ENCODE peak calls at places on chromosomes 7 and 10, in eight cellular contexts. U is IMR-90; G is HCT116; B is naive thymus-derived CD4-positive, alpha-beta T cell; H is gastrocnemius medialis; W is left lung; E is upper lobe of right lung; F is RWPE2. Y is an unnamed sample. For H3K36me3, the result is how much of the 10 kb centered on the place peaks cover.

GRCh38 chr10:71484352-71484751 is 87.6 kb downstream of the CDH23 start:
- ATAC-seq in U (no peak), W (no peak), F (no peak), G (no peak), H (no peak), B (no peak), E (no peak), Y (no peak)

GRCh38 chr10:28873540-28873939 is 196.2 kb downstream of the BAMBI start:
- ATAC-seq in G (no peak), E (no peak), U (no peak), B (no peak), H (no peak), W (no peak), F (no peak), Y (no peak)

GRCh38 chr7:100171840-100172239 is 3.4 kb upstream of the GAL3ST4 start:
- ATAC-seq in U (no peak), H (no peak), W (no peak), E (no peak), B (peak), G (no peak), F (no peak), Y (no peak)

GRCh38 chr10:56836659-56837058 is 475.6 kb upstream of the ZWINT start:
- ATAC-seq in U (no peak), G (no peak), H (no peak), B (no peak), W (no peak), E (no peak), F (no peak), Y (no peak)

GRCh38 chr10:101236376-101237079 is 7.3 kb upstream of the LBX1 start:
- ATAC-seq in H (no peak), F (peak), U (peak), G (no peak), E (no peak), W (no peak), B (no peak), Y (no peak)

GRCh38 chr10:6400331-6400730 is 179.7 kb downstream of the PRKCQ start:
- ATAC-seq in G (no peak), U (no peak), W (peak), E (peak), H (no peak), B (peak), F (no peak), Y (no peak)

GRCh38 chr10:71554671-71555070 is 158.0 kb downstream of the CDH23 start:
- ATAC-seq in U (no peak), G (no peak), E (peak), W (peak), B (peak), H (no peak), F (no peak), Y (no peak)

GRCh38 chr7:45159296-45159695 is 1.7 kb downstream of the RAMP3 start:
- ATAC-seq in G (no peak), H (no peak), F (no peak), U (no peak), E (no peak), B (no peak), W (no peak), Y (no peak)

GRCh38 chr10:104334965-104335650 is 3.2 kb downstream of the ITPRIP start:
- ATAC-seq in W (no peak), H (no peak), F (no peak), U (no peak), G (no peak), B (no peak), E (no peak), Y (no peak)

DNA sequence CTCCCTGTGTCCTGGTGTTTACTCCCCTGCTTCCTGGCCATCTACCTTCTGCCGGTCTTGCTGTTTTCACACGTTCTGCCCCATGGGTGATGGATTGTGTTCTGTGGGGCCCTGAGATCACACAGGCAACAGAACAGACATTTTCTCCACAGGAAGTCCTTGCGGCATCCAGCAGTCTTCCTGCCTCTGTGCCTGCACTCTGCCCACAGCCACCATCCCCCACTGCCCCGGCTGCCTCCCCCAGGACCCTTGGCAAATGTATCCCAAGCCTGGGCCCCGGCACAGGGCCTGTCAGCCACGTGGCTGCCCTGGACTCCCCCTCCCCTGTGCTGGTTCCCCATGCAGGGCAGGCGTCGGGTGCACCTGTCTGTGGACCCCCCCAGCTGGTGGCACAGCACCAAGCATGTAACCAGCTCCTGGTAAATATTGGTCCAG is 184.2 kb downstream of the WDR37 start:
- ATAC-seq in E (no peak), G (no peak), B (no peak), W (no peak), U (no peak), H (no peak), F (peak), Y (no peak)
- H3K27ac ChIP-seq in E (no peak), G (no peak), B (peak), W (no peak), U (no peak), H (no peak), F (no peak), Y (no peak)

DNA sequence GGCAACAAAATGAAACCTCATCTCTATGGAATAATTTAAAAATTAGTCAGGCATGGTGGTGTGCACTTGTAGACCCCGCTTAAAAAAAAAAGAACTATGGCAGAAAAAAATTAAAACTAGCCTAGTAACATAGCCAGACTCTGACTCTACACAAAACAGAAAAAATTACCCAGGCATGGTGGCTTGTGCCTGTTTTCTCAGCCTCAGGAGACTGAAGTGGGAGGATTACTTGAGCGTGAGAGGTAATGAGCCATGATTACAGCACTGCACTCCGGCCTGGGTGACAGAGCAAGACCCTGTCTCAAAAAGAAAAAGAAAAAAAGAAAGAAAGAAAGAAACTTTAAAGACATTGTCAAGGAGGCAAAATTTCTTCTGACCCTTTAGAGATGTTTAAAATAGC is 109.0 kb upstream of the TMEM106B start:
- ATAC-seq in G (no peak), U (no peak), B (no peak), E (no peak), H (no peak), F (no peak), W (no peak), Y (no peak)
- H3K36me3 ChIP-seq in G (under half), U (under half), B (under half), E (under half), H (under half), F (under half), W (under half), Y (under half)

GRCh38 chr7:5777932-5778331 is 3.5 kb downstream of the RNF216 start:
- ATAC-seq in B (no peak), W (no peak), G (no peak), E (no peak), F (no peak), H (no peak), U (no peak), Y (no peak)

GRCh38 chr7:5774790-5775189 is 6.7 kb downstream of the RNF216 start:
- ATAC-seq in F (no peak), G (no peak), E (no peak), H (peak), W (no peak), B (no peak), U (no peak), Y (no peak)

GRCh38 chr7:5773661-5774086 is 7.8 kb downstream of the RNF216 start:
- ATAC-seq in W (peak), G (peak), F (peak), B (no peak), H (no peak), E (no peak), U (peak), Y (peak)

GRCh38 chr7:5776894-5777645 is 4.4 kb downstream of the RNF216 start:
- ATAC-seq in W (no peak), G (no peak), U (no peak), E (no peak), B (no peak), F (no peak), H (no peak), Y (no peak)

DNA sequence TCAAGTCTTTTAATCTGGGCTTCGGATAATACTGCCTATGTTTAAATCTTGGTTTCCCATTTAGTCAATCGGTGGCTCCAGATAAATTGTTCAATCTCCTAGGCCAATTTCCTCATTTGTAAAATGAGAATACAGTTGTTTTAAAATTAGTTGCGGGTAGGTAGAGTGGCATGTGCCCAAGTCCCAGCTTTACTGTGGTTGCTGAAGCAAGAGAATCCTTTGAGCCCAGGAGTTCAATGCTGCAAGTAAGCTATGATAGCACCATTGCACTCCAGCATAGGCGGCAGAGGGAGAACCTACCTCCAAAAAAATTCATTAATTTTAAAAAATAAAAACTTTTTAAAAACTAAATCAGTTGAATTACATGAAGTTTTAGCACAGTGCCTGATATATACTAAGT is 7.3 kb downstream of the RNF216 start:
- ATAC-seq in H (no peak), E (no peak), G (peak), U (peak), B (no peak), W (no peak), F (peak), Y (no peak)
- H3K27ac ChIP-seq in H (no peak), E (peak), G (peak), U (peak), B (no peak), W (no peak), F (peak), Y (no peak)

GRCh38 chr10:69384320-69384719 is 32.4 kb downstream of the TACR2 start:
- ATAC-seq in E (no peak), H (no peak), U (no peak), B (no peak), F (no peak), G (no peak), W (no peak), Y (no peak)
- H3K36me3 ChIP-seq in E (half or more), H (under half), U (under half), B (half or more), F (half or more), G (under half), W (half or more), Y (under half)

DNA sequence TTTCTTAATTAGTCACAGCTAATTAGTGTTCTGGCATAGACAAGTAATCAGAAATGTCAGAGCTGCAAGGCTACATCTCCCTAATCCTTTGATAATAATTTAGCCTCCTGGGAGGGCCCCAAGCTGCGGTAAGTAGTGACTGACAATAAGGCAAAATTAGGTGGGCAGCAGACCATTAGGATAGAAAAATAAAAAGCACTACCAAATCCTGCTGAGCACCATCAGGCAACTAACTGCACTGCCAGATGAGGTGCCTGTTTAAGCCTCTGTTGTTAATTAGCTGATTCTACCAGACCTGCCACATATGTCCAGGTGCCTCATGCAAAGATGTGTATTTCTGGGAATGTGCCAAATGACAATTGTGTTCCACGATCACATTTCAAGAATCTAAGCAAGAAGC is 32.5 kb upstream of the FEZF1 start:
- ATAC-seq in U (no peak), H (no peak), F (no peak), W (no peak), E (no peak), B (no peak), G (no peak), Y (no peak)
- H3K27ac ChIP-seq in U (no peak), H (no peak), F (no peak), W (no peak), E (no peak), B (no peak), G (no peak), Y (no peak)

Y was measured in gastroesophageal sphincter.